ENCODE peak calls at places on chromosome 14, in four cellular contexts. One of them, this sample, is unnamed.

GRCh38 chr14:96205994-96206392 is 1.4 kb downstream of the BDKRB2 start:
- DNase-seq in adrenal gland: no peak
- DNase-seq in body of pancreas: no peak
- DNase-seq in IMR-90: no peak
- DNase-seq in this sample: no peak

GRCh38 chr14:63910593-63911363 is 58.0 kb downstream of the SYNE2 start:
- DNase-seq in adrenal gland: no peak
- DNase-seq in body of pancreas: no peak
- DNase-seq in IMR-90: peak; percentile 67
- DNase-seq in this sample: no peak

GRCh38 chr14:58733451-58734208 is 95.9 kb downstream of the DACT1 start:
- DNase-seq in adrenal gland: no peak
- DNase-seq in body of pancreas: no peak
- DNase-seq in IMR-90: no peak
- DNase-seq in this sample: no peak

GRCh38 chr14:60691383-60692113 is 32.6 kb downstream of the SIX4 start:
- DNase-seq in adrenal gland: no peak
- DNase-seq in body of pancreas: no peak
- DNase-seq in IMR-90: no peak
- DNase-seq in this sample: no peak

GRCh38 chr14:72045885-72046284 is 113.7 kb downstream of the RGS6 start:
- DNase-seq in adrenal gland: no peak
- DNase-seq in body of pancreas: no peak
- DNase-seq in IMR-90: no peak
- DNase-seq in this sample: no peak

GRCh38 chr14:29926701-29927595 is 699 bp downstream of the PRKD1 start:
- DNase-seq in adrenal gland: peak; percentile 68
- DNase-seq in body of pancreas: peak; percentile 72
- DNase-seq in IMR-90: peak; percentile 43
- DNase-seq in this sample: peak; percentile 21

GRCh38 chr14:100581228-100582145 is 5.7 kb downstream of the BEGAIN start:
- DNase-seq in adrenal gland: no peak
- DNase-seq in body of pancreas: no peak
- DNase-seq in IMR-90: no peak
- DNase-seq in this sample: no peak

GRCh38 chr14:59055439-59056045 is 132.9 kb upstream of the DAAM1 start:
- DNase-seq in adrenal gland: peak; percentile 31
- DNase-seq in body of pancreas: peak; percentile 46
- DNase-seq in IMR-90: peak; percentile 72
- DNase-seq in this sample: no peak

GRCh38 chr14:101861464-101861863 is 100.0 kb downstream of the PPP2R5C start:
- DNase-seq in adrenal gland: no peak
- DNase-seq in body of pancreas: no peak
- DNase-seq in IMR-90: no peak
- DNase-seq in this sample: no peak

GRCh38 chr14:93009471-93010117 is 86.6 kb downstream of the CHGA start:
- DNase-seq in adrenal gland: no peak
- DNase-seq in body of pancreas: no peak
- DNase-seq in IMR-90: no peak
- DNase-seq in this sample: peak; percentile 67

GRCh38 chr14:92316937-92317336 is 6.0 kb upstream of the SLC24A4 start:
- DNase-seq in adrenal gland: no peak
- DNase-seq in body of pancreas: no peak
- DNase-seq in IMR-90: no peak
- DNase-seq in this sample: no peak

GRCh38 chr14:86826641-86827040 is 1166.3 kb downstream of the GALC start:
- DNase-seq in adrenal gland: no peak
- DNase-seq in body of pancreas: no peak
- DNase-seq in IMR-90: peak; percentile 51
- DNase-seq in this sample: no peak

GRCh38 chr14:75627406-75627805 is 33.3 kb downstream of the ERG28 start:
- DNase-seq in adrenal gland: no peak
- DNase-seq in body of pancreas: no peak
- DNase-seq in IMR-90: no peak
- DNase-seq in this sample: no peak
- TF ChIP-seq POLR2A in adrenal gland: no peak
- TF ChIP-seq POLR2A in body of pancreas: no peak
- TF ChIP-seq POLR2A in IMR-90: no peak
- TF ChIP-seq POLR2A in this sample: no peak

GRCh38 chr14:103739466-103739792 is 23.8 kb downstream of the ZFYVE21 start:
- DNase-seq in adrenal gland: no peak
- DNase-seq in body of pancreas: no peak
- DNase-seq in IMR-90: no peak
- DNase-seq in this sample: no peak
- H3K27ac ChIP-seq in adrenal gland: no peak overlapping the region
- H3K27ac ChIP-seq in body of pancreas: no peak overlapping the region
- H3K27ac ChIP-seq in IMR-90: no peak overlapping the region
- H3K27ac ChIP-seq in this sample: no peak overlapping the region

GRCh38 chr14:38363217-38363616 is 107.3 kb upstream of the CLEC14A start:
- DNase-seq in adrenal gland: no peak
- DNase-seq in body of pancreas: no peak
- DNase-seq in IMR-90: no peak
- DNase-seq in this sample: no peak

GRCh38 chr14:38357557-38357956 is 101.7 kb upstream of the CLEC14A start:
- DNase-seq in adrenal gland: no peak
- DNase-seq in body of pancreas: no peak
- DNase-seq in IMR-90: peak; percentile 92
- DNase-seq in this sample: no peak
- TF ChIP-seq CTCF in adrenal gland: no peak
- TF ChIP-seq CTCF in body of pancreas: no peak
- TF ChIP-seq CTCF in IMR-90: no peak
- TF ChIP-seq CTCF in this sample: no peak

GRCh38 chr14:36317650-36318049 is 2.8 kb downstream of the MBIP start:
- DNase-seq in adrenal gland: no peak
- DNase-seq in body of pancreas: no peak
- DNase-seq in IMR-90: peak; percentile 11
- DNase-seq in this sample: no peak

GRCh38 chr14:36319899-36320209 is 583 bp downstream of the MBIP start:
- DNase-seq in adrenal gland: no peak
- DNase-seq in body of pancreas: no peak
- DNase-seq in IMR-90: peak; percentile 10
- DNase-seq in this sample: no peak

GRCh38 chr14:36316131-36316530 is 4.3 kb downstream of the MBIP start:
- DNase-seq in adrenal gland: no peak
- DNase-seq in body of pancreas: no peak
- DNase-seq in IMR-90: no peak
- DNase-seq in this sample: no peak

GRCh38 chr14:36324897-36325296 is 4.5 kb upstream of the MBIP start:
- DNase-seq in adrenal gland: no peak
- DNase-seq in body of pancreas: no peak
- DNase-seq in IMR-90: no peak
- DNase-seq in this sample: no peak

DNA sequence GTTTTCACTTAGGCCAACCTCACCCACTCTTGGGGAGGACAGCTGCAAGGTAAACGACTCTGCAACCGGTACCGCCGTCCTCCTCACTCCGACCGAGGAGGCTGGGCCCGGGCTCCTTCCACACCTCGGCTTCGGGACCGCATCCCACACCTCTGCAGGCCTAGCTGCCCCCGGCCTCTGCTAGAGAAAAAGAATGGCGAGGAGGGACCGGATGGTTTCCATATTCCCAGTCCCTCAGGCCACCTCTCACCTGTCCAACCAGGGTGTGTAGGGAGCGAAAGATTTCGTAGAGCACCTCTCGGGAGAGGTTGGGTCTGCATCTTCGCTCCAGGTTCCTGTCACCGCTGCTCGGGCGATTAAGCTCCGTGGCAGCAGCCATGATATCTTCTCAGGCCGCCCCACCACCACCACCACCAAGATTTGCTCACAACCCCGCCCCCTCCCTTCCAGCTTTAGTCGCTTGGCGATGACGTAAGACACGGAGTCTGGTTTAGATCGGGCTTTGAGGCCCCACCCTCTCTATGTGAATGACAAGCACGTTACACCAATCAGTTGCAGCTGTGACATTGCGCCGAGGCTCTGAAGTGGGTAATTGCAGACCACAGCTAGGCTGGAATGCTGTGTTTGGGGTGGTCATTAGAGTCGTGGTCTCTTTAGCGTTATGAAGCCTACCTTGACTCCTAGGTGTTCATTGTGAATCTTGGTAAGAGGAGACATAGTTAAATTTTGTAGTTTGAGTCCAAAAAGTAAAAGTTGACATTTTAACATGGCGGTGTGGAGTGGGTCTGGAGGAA is at the start of gene MBIP:
- DNase-seq in adrenal gland: peak; percentile 92
- DNase-seq in body of pancreas: peak; percentile 97
- DNase-seq in IMR-90: peak; percentile 97
- DNase-seq in this sample: peak; percentile 81
- TF ChIP-seq POLR2A in adrenal gland: peak; percentile 35
- TF ChIP-seq POLR2A in body of pancreas: peak; percentile 84
- TF ChIP-seq POLR2A in IMR-90: peak; percentile 56
- TF ChIP-seq POLR2A in this sample: no peak

GRCh38 chr14:99244960-99245340 is 27.0 kb downstream of the BCL11B start:
- DNase-seq in adrenal gland: no peak
- DNase-seq in body of pancreas: no peak
- DNase-seq in IMR-90: no peak
- DNase-seq in this sample: no peak

GRCh38 chr14:99244299-99244959 is 27.6 kb downstream of the BCL11B start:
- DNase-seq in adrenal gland: no peak
- DNase-seq in body of pancreas: no peak
- DNase-seq in IMR-90: no peak
- DNase-seq in this sample: no peak

GRCh38 chr14:99246536-99247083 is 25.4 kb downstream of the BCL11B start:
- DNase-seq in adrenal gland: no peak
- DNase-seq in body of pancreas: no peak
- DNase-seq in IMR-90: no peak
- DNase-seq in this sample: no peak

GRCh38 chr14:99247091-99247729 is 24.8 kb downstream of the BCL11B start:
- DNase-seq in adrenal gland: no peak
- DNase-seq in body of pancreas: no peak
- DNase-seq in IMR-90: no peak
- DNase-seq in this sample: no peak

DNA sequence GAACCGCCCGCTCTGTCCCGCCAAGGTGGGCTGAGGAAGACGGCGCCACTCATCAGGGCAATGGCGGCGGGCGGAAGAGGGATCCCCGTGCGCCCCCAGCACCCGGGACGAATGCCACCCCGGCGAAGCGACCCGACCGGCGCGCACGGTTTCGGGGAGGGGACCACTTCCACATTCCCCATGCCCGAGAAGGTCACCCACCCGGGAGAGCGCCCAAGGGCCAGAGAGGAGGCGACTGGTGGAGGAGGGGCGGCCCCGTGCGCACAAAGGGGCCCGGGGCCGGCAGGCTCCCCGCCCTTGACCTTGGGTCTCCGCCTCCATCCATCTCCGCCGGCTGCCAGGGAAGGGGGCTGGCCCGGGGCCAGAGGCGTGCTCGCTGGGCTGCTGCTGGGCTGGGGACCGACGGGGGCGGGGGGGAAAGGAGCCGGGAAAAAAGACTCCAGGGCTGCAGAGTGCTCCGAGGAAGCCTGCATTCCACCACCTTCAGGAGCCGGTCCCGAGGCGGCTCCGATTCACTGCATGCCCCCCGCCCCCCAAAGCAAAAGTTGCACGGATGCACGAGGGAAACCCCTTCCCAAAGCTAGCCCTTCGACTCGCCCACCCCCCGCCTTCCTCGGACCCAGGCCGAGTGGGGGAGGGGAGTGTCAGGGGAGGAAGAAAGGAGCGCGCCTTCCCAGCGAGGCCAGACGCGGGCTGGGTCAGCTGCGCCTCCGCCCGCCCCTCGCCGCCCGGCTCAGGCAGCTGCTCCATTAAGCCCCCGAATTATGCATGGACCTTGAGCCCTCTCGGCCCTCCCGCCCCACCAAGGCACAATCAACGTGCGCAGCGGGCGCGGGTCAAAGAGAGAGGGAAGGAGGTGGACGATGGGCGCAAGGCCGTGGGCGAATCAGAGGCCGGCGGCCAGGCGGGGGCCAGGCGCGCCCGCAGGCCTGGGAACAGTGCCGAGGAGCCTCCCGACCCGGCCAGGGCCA is 26.2 kb downstream of the BCL11B start:
- DNase-seq in adrenal gland: no peak
- DNase-seq in body of pancreas: no peak
- DNase-seq in IMR-90: no peak
- DNase-seq in this sample: no peak
- H3K27ac ChIP-seq in adrenal gland: no peak overlapping the region
- H3K27ac ChIP-seq in body of pancreas: no peak overlapping the region
- H3K27ac ChIP-seq in IMR-90: no peak overlapping the region
- H3K27ac ChIP-seq in this sample: no peak overlapping the region

DNA sequence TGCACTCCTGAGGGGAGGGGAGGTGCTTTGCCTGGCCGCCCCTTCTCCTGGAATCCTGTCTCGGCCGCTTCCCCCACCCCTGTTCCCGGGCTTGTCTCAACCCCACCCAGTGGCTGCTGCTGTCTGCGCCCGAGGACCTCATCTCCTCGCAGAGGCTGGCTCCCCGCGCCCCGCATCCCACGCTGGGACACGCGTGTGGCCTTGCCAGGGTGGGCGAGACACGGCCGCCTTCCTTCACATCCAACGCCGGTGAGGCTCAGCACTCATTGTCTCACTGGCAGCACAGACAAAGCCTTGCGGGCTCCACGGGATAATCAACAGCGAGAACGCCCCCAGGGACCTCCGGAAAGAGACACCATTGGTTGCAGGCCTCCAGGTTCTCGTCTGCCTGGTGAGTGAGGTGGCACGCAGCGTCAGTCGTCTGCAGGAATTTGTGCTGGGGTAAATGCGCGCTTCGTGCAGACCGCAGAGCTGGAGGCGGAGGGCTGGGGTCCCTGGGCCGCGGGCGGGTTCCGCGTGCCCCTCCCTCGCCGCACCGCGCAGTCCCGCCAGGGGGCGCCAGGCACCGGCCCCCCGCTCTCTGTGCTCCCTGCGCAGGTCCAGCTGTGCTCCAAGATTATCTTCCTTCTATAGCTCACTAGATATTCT is 26.8 kb downstream of the CCDC177 start:
- DNase-seq in adrenal gland: peak; percentile 29
- DNase-seq in body of pancreas: no peak
- DNase-seq in IMR-90: no peak
- DNase-seq in this sample: no peak
- TF ChIP-seq CTCF in adrenal gland: peak; percentile 37
- TF ChIP-seq CTCF in body of pancreas: peak; percentile 34
- TF ChIP-seq CTCF in IMR-90: peak; percentile 55
- TF ChIP-seq CTCF in this sample: no peak

DNA sequence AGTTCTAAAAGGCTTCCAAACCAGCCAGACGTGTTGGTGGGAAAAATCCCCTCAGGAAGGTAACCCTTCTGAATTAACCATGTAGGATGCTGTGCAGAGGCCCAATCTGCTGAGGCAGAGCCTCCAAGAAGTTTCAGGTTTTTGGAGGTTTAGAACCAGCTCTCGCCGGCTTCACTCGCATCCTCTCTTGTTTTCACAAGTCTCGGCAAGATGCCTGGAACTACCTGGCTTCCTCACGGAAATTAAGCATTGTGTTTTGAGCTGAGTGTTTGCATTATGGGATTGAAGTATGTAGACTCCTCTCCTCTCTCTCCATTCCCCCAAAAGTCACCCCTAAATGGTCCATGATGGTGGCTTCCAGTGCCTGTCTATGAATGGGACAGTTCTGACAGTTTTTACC is 20.6 kb downstream of the LTBP2 start:
- DNase-seq in adrenal gland: no peak
- DNase-seq in body of pancreas: no peak
- DNase-seq in IMR-90: no peak
- DNase-seq in this sample: no peak
- TF ChIP-seq POLR2A in adrenal gland: no peak
- TF ChIP-seq POLR2A in body of pancreas: no peak
- TF ChIP-seq POLR2A in IMR-90: no peak
- TF ChIP-seq POLR2A in this sample: no peak